ENCODE peak calls at places on chromosome 20, in ten cellular contexts. H is AG04449; J is epithelial cell of proximal tubule; S is CD4-positive, CD25-positive, alpha-beta regulatory T cell; R is astrocyte; W is tibial artery; N is GM06990; P is cardiac fibroblast; Z is dorsolateral prefrontal cortex; D is sigmoid colon. T is an unnamed sample.
A peak's percentile ranks its signal among the peaks of the same experiment; 100 is the strongest.

GRCh38 chr20:37457928-37458327 is 63.1 kb upstream of the NNAT start:
- DNase-seq in H (no peak), J (no peak), S (no peak), R (no peak), W (no peak), N (no peak), P (peak; percentile 5), Z (no peak), D (no peak), T (no peak)

GRCh38 chr20:48205786-48206185 is 420.5 kb upstream of the SULF2 start:
- DNase-seq in H (no peak), J (no peak), S (no peak), R (no peak), W (no peak), N (no peak), P (no peak), Z (no peak), D (no peak), T (no peak)

GRCh38 chr20:41692479-41693135 is 74.4 kb upstream of the CHD6 start:
- DNase-seq in H (no peak), J (no peak), S (peak; percentile 75), R (peak; percentile 24), W (peak; percentile 92), N (peak; percentile 83), P (peak; percentile 90), Z (peak; percentile 93), D (peak; percentile 94), T (peak; percentile 87)

GRCh38 chr20:25195962-25196700 is 619 bp downstream of the ENTPD6 start:
- DNase-seq in H (no peak), J (no peak), S (peak; percentile 18), R (no peak), W (no peak), N (no peak), P (peak; percentile 19), Z (peak; percentile 49), D (no peak), T (peak; percentile 80)

GRCh38 chr20:63943007-63943807 is 13.0 kb downstream of the UCKL1 start:
- DNase-seq in H (no peak), J (no peak), S (no peak), R (no peak), W (peak; percentile 67), N (peak; percentile 20), P (no peak), Z (no peak), D (peak; percentile 66), T (no peak)

GRCh38 chr20:53980101-53980500 is 90.3 kb downstream of the BCAS1 start:
- DNase-seq in H (no peak), J (no peak), S (no peak), R (no peak), W (no peak), N (no peak), P (no peak), Z (no peak), D (no peak), T (no peak)

GRCh38 chr20:35907017-35907685 is 47.2 kb downstream of the SCAND1 start:
- DNase-seq in H (no peak), J (no peak), S (no peak), R (no peak), W (no peak), N (no peak), P (peak; percentile 35), Z (no peak), D (no peak), T (no peak)

GRCh38 chr20:9300080-9300479 is 214.3 kb upstream of the LAMP5 start:
- DNase-seq in H (no peak), J (no peak), S (no peak), R (no peak), W (no peak), N (no peak), P (no peak), Z (no peak), D (no peak), T (no peak)

DNA sequence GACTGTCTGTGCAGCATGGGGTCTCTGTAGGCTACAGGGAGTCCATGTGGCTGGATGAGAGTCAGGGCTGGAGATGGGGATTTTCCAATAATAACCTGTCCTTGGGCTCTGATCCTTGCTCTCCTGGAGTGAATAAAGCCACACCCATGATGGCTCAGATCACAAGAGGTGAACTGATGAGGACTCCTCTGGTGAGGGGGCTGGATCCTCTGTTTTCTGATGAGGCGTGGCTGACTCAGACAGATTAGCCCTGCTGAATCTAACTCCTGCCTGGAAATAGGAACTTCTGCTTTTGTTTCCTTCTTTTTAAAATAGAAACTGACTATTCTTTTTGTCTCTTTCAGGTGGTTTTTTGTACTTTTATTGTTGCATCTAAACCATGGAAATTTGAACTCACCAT is 27.0 kb downstream of the CST9L start:
- DNase-seq in H (no peak), J (no peak), S (no peak), R (no peak), W (no peak), N (no peak), P (no peak), Z (no peak), D (no peak), T (no peak)
- H3K4me3 ChIP-seq in H (no peak overlapping the region), J (no peak overlapping the region), S (no peak overlapping the region), R (no peak overlapping the region), W (no peak overlapping the region), N (no peak overlapping the region), P (no peak overlapping the region), Z (no peak overlapping the region), D (no peak overlapping the region), T (no peak overlapping the region)

GRCh38 chr20:31572701-31573554 is 32.2 kb upstream of the ID1 start:
- DNase-seq in H (peak; percentile 89), J (no peak), S (peak; percentile 76), R (peak; percentile 94), W (peak; percentile 99), N (peak; percentile 94), P (peak; percentile 99), Z (peak; percentile 82), D (peak; percentile 98), T (peak; percentile 96)

GRCh38 chr20:31570021-31570463 is 35.0 kb upstream of the ID1 start:
- DNase-seq in H (no peak), J (no peak), S (no peak), R (no peak), W (no peak), N (no peak), P (no peak), Z (no peak), D (peak; percentile 65), T (no peak)

GRCh38 chr20:31570735-31571617 is 34.1 kb upstream of the ID1 start:
- DNase-seq in H (no peak), J (no peak), S (no peak), R (peak; percentile 54), W (no peak), N (no peak), P (no peak), Z (peak; percentile 19), D (peak; percentile 76), T (no peak)

GRCh38 chr20:31573555-31574295 is 31.4 kb upstream of the ID1 start:
- DNase-seq in H (no peak), J (no peak), S (no peak), R (no peak), W (no peak), N (no peak), P (no peak), Z (no peak), D (peak; percentile 68), T (no peak)

DNA sequence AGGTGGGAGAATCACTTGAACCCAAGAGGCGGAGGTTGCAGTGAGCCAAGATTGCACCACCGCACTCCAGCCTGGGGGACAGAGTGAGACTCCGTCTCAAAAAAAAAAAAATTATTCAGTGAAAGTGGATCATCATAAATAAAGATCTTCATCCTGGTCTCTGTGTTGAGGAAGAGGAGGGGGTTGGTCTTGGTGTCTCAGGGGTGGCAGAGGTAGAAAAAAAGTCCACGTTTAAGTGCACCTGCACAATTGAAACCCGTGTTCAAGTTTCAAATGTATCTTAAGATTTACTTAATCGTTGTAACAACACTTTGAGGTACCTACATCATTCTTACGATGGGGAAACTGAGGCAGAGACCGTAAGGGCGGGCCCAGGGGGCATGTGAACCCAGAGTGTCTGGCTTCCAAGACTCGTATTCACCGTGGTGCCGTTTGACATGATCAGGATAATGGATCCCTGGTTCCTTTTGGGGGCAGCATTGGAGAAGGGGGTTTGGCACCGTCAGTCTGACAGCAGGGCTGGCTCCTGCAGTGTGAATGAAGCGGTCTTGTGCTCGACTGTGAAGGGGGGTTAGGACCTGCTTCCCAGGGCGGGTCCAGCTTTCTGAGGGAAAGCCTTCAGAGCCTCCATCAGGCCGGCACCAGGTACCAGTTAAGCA is 32.9 kb upstream of the ID1 start:
- DNase-seq in H (no peak), J (no peak), S (no peak), R (no peak), W (no peak), N (no peak), P (no peak), Z (no peak), D (no peak), T (no peak)
- H3K4me3 ChIP-seq in H (peak overlapping the region; percentile 41), J (peak overlapping the region; percentile 62), S (peak overlapping the region; percentile 75), R (no peak overlapping the region), W (peak overlapping the region; percentile 63), N (peak overlapping the region; percentile 66), P (no peak overlapping the region), Z (peak overlapping the region; percentile 72), D (peak overlapping the region; percentile 72), T (peak overlapping the region; percentile 47)

GRCh38 chr20:1907586-1907985 is 12.4 kb downstream of the SIRPA start:
- DNase-seq in H (no peak), J (peak; percentile 35), S (no peak), R (peak; percentile 20), W (no peak), N (no peak), P (peak; percentile 70), Z (no peak), D (no peak), T (no peak)

GRCh38 chr20:1905009-1905408 is 9.8 kb downstream of the SIRPA start:
- DNase-seq in H (no peak), J (no peak), S (no peak), R (no peak), W (no peak), N (no peak), P (no peak), Z (no peak), D (no peak), T (no peak)

GRCh38 chr20:1906361-1907051 is 11.3 kb downstream of the SIRPA start:
- DNase-seq in H (no peak), J (no peak), S (no peak), R (no peak), W (no peak), N (no peak), P (no peak), Z (no peak), D (no peak), T (no peak)

GRCh38 chr20:1904160-1904559 is 9.0 kb downstream of the SIRPA start:
- DNase-seq in H (no peak), J (no peak), S (no peak), R (peak; percentile 24), W (no peak), N (no peak), P (no peak), Z (no peak), D (no peak), T (no peak)

DNA sequence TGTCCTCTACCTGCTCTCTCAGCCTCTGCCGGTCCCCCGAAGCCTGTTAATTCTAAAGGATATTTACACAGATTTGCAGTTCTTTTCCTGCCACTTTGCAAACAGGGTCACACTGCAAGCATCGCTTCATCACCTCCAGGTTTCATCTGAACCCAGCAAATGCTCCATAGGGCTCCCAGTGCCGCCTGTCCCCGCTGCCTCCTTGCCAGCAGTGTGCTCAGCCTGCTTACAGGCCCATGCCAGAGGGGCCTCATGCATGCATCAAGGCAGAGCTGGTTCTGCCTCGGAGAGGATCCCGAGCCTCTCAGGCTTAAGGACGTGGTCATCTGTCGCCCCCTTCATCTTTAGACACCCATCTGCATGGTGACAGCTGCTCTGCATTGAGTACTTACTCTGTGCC is 10.5 kb downstream of the SIRPA start:
- DNase-seq in H (no peak), J (no peak), S (no peak), R (no peak), W (no peak), N (no peak), P (no peak), Z (peak; percentile 59), D (no peak), T (no peak)
- H3K4me3 ChIP-seq in H (no peak overlapping the region), J (no peak overlapping the region), S (no peak overlapping the region), R (no peak overlapping the region), W (no peak overlapping the region), N (no peak overlapping the region), P (no peak overlapping the region), Z (no peak overlapping the region), D (no peak overlapping the region), T (no peak overlapping the region)

GRCh38 chr20:51802170-51802745 is at the start of gene SALL4:
- DNase-seq in H (no peak), J (no peak), S (no peak), R (peak; percentile 21), W (no peak), N (no peak), P (no peak), Z (no peak), D (no peak), T (no peak)
- H3K4me3 ChIP-seq in H (peak within 1 kb of the TSS; percentile 57), J (peak within 1 kb of the TSS; percentile 48), S (no peak within 1 kb of the TSS), R (peak within 1 kb of the TSS; percentile 57), W (peak within 1 kb of the TSS; percentile 28), N (no peak within 1 kb of the TSS), P (peak within 1 kb of the TSS; percentile 54), Z (peak within 1 kb of the TSS; percentile 29), D (peak within 1 kb of the TSS; percentile 42), T (peak within 1 kb of the TSS; percentile 45)

T was measured in suprapubic skin.